ENCODE peak calls at places on chromosomes 11 and 22, in five cellular contexts. W, X, P, D and I are unnamed samples.

GRCh38 chr11:17927643-17928343 is 85.1 kb downstream of the SERGEF start:
- DNase-seq in W (no peak), X (no peak), P (no peak), D (no peak), I (no peak)

GRCh38 chr11:35047179-35047578 is 91.8 kb upstream of the CD44 start:
- DNase-seq in W (no peak), X (no peak), P (peak; percentile 80), D (no peak), I (no peak)

GRCh38 chr11:62340269-62340901 is 3.1 kb downstream of the ASRGL1 start:
- DNase-seq in W (peak; percentile 42), X (peak; percentile 19), P (peak; percentile 42), D (no peak), I (no peak)

GRCh38 chr11:131629925-131630324 is 259.5 kb downstream of the NTM start:
- DNase-seq in W (no peak), X (no peak), P (no peak), D (no peak), I (peak; percentile 10)

GRCh38 chr22:42185915-42186439 is 55.4 kb upstream of the CYP2D6 start:
- DNase-seq in W (no peak), X (no peak), P (no peak), D (no peak), I (no peak)

GRCh38 chr11:280762-281485 is 2.7 kb downstream of the NLRP6 start:
- DNase-seq in W (no peak), X (no peak), P (peak; percentile 48), D (no peak), I (no peak)

GRCh38 chr11:96391698-96392307 is 2.0 kb downstream of the JRKL start:
- DNase-seq in W (no peak), X (no peak), P (no peak), D (no peak), I (no peak)

GRCh38 chr11:134155456-134155855 is 68.3 kb downstream of the NCAPD3 start:
- DNase-seq in W (no peak), X (no peak), P (no peak), D (no peak), I (no peak)

GRCh38 chr11:45366839-45367238 is 80.7 kb upstream of the SYT13 start:
- DNase-seq in W (no peak), X (no peak), P (no peak), D (no peak), I (no peak)
- H3K27me3 ChIP-seq in W (no peaks in the 10 kb centered on the region), X (peaks cover 23% of the 10 kb centered on the region), P (no peaks in the 10 kb centered on the region), D (no peaks in the 10 kb centered on the region), I (peaks cover 40% of the 10 kb centered on the region)

GRCh38 chr11:111183706-111184105 is 61.8 kb upstream of the POU2AF2 start:
- DNase-seq in W (no peak), X (no peak), P (no peak), D (no peak), I (no peak)
- H3K4me1 ChIP-seq in W (no peaks in the 10 kb centered on the region), X (no peaks in the 10 kb centered on the region), P (no peaks in the 10 kb centered on the region), D (no peaks in the 10 kb centered on the region), I (no peaks in the 10 kb centered on the region)

GRCh38 chr11:65127473-65128181 is 5.5 kb downstream of the MRPL49 start:
- DNase-seq in W (no peak), X (no peak), P (no peak), D (no peak), I (no peak)

GRCh38 chr11:65129649-65130441 is 4.5 kb downstream of the SYVN1 start:
- DNase-seq in W (no peak), X (no peak), P (no peak), D (peak; percentile 46), I (no peak)

GRCh38 chr11:65126624-65127274 is 4.6 kb downstream of the MRPL49 start:
- DNase-seq in W (no peak), X (no peak), P (no peak), D (no peak), I (no peak)

GRCh38 chr11:65130631-65131416 is 3.5 kb downstream of the SYVN1 start:
- DNase-seq in W (peak; percentile 16), X (no peak), P (no peak), D (no peak), I (no peak)

GRCh38 chr11:65128182-65129145 is 5.9 kb downstream of the SYVN1 start:
- DNase-seq in W (no peak), X (no peak), P (no peak), D (no peak), I (no peak)
- H3K27ac ChIP-seq in W (no peak overlapping the region), X (no peak overlapping the region), P (no peak overlapping the region), D (no peak overlapping the region), I (no peak overlapping the region)

GRCh38 chr22:21714784-21715183 is 20.8 kb downstream of the YPEL1 start:
- DNase-seq in W (no peak), X (no peak), P (no peak), D (no peak), I (peak; percentile 32)
- H3K27me3 ChIP-seq in W (no peaks in the 10 kb centered on the region), X (no peaks in the 10 kb centered on the region), P (no peaks in the 10 kb centered on the region), D (no peaks in the 10 kb centered on the region), I (no peaks in the 10 kb centered on the region)

GRCh38 chr22:27863556-27863955 is 55.5 kb downstream of the PITPNB start:
- DNase-seq in W (no peak), X (no peak), P (no peak), D (no peak), I (no peak)

GRCh38 chr22:27866136-27867091 is 52.6 kb downstream of the PITPNB start:
- DNase-seq in W (peak; percentile 90), X (no peak), P (no peak), D (no peak), I (peak; percentile 45)

GRCh38 chr22:27867114-27867957 is 51.7 kb downstream of the PITPNB start:
- DNase-seq in W (peak; percentile 50), X (no peak), P (no peak), D (no peak), I (no peak)

GRCh38 chr22:27859336-27859735 is 57.8 kb upstream of the MN1 start:
- DNase-seq in W (no peak), X (no peak), P (no peak), D (no peak), I (no peak)

GRCh38 chr22:27863001-27863400 is 56.1 kb downstream of the PITPNB start:
- DNase-seq in W (no peak), X (no peak), P (no peak), D (no peak), I (no peak)
- H3K4me1 ChIP-seq in W (peaks cover 11% of the 10 kb centered on the region), X (no peaks in the 10 kb centered on the region), P (no peaks in the 10 kb centered on the region), D (peaks cover 25% of the 10 kb centered on the region), I (peaks cover 27% of the 10 kb centered on the region)